ENCODE peak calls at places on chromosomes 3 and 15, in eight cellular contexts. R, L, X, K, A, I, G and E are unnamed samples.

GRCh38 chr3:66561374-66561773 is 60.6 kb upstream of the LRIG1 start:
- DNase-seq in R (no peak), L (no peak), X (no peak), K (no peak), A (no peak), I (no peak), G (no peak), E (no peak)

GRCh38 chr3:123540285-123540684 is 44.6 kb downstream of the HACD2 start:
- DNase-seq in R (no peak), L (no peak), X (no peak), K (no peak), A (no peak), I (no peak), G (no peak), E (no peak)

GRCh38 chr3:136960838-136961836 is 3.4 kb downstream of the IL20RB start:
- DNase-seq in R (no peak), L (no peak), X (no peak), K (no peak), A (no peak), I (peak; percentile 38), G (no peak), E (no peak)

GRCh38 chr3:14429689-14430452 is 27.5 kb downstream of the SLC6A6 start:
- DNase-seq in R (peak; percentile 53), L (no peak), X (no peak), K (no peak), A (no peak), I (no peak), G (no peak), E (no peak)

GRCh38 chr15:66780973-66781718 is 79.1 kb downstream of the SMAD6 start:
- DNase-seq in R (no peak), L (no peak), X (no peak), K (no peak), A (no peak), I (no peak), G (peak; percentile 48), E (no peak)

GRCh38 chr3:176491084-176491483 is 706.2 kb downstream of the TBL1XR1 start:
- DNase-seq in R (no peak), L (no peak), X (no peak), K (no peak), A (no peak), I (no peak), G (no peak), E (no peak)

GRCh38 chr15:46365612-46366011 is 730.8 kb downstream of the SQOR start:
- DNase-seq in R (no peak), L (peak; percentile 8), X (no peak), K (no peak), A (peak; percentile 1), I (no peak), G (peak; percentile 62), E (peak; percentile 82)

GRCh38 chr3:153756816-153757215 is 364.4 kb upstream of the ARHGEF26 start:
- DNase-seq in R (no peak), L (no peak), X (no peak), K (no peak), A (no peak), I (no peak), G (no peak), E (no peak)

GRCh38 chr3:156180077-156180476 is 59.7 kb downstream of the KCNAB1 start:
- DNase-seq in R (no peak), L (no peak), X (no peak), K (no peak), A (no peak), I (no peak), G (no peak), E (no peak)

GRCh38 chr15:81211376-81211775 is 14.7 kb downstream of the IL16 start:
- DNase-seq in R (no peak), L (no peak), X (no peak), K (no peak), A (peak; percentile 9), I (no peak), G (no peak), E (peak; percentile 41)

GRCh38 chr3:140911822-140912221 is 29.8 kb upstream of the SLC25A36 start:
- DNase-seq in R (no peak), L (no peak), X (no peak), K (no peak), A (no peak), I (no peak), G (no peak), E (no peak)

GRCh38 chr3:99825239-99825638 is 7.6 kb downstream of the CMSS1 start:
- DNase-seq in R (peak; percentile 39), L (no peak), X (no peak), K (no peak), A (no peak), I (peak; percentile 35), G (no peak), E (no peak)

GRCh38 chr3:129556890-129557736 is 14.1 kb downstream of the H1-8 start:
- DNase-seq in R (no peak), L (no peak), X (no peak), K (no peak), A (no peak), I (no peak), G (no peak), E (peak; percentile 44)

GRCh38 chr3:18998069-18998468 is 150.2 kb upstream of the KCNH8 start:
- DNase-seq in R (no peak), L (no peak), X (no peak), K (peak; percentile 16), A (no peak), I (no peak), G (no peak), E (no peak)

GRCh38 chr3:111917300-111917699 is 58.2 kb downstream of the PHLDB2 start:
- DNase-seq in R (no peak), L (no peak), X (no peak), K (no peak), A (no peak), I (no peak), G (no peak), E (no peak)

GRCh38 chr3:177832862-177833261 is 635.6 kb upstream of the TBL1XR1 start:
- DNase-seq in R (no peak), L (no peak), X (no peak), K (no peak), A (no peak), I (no peak), G (no peak), E (no peak)

GRCh38 chr15:61228025-61228901 is 839 bp downstream of the RORA start:
- DNase-seq in R (no peak), L (no peak), X (peak; percentile 16), K (no peak), A (peak; percentile 8), I (no peak), G (peak; percentile 66), E (peak; percentile 85)

GRCh38 chr3:109731639-109732473 is 394.5 kb upstream of the DPPA4 start:
- DNase-seq in R (peak; percentile 7), L (peak; percentile 61), X (no peak), K (peak; percentile 15), A (peak; percentile 57), I (peak; percentile 47), G (no peak), E (peak; percentile 19)

GRCh38 chr3:4060064-4060463 is 243.1 kb upstream of the SETMAR start:
- DNase-seq in R (no peak), L (no peak), X (no peak), K (no peak), A (peak; percentile 24), I (no peak), G (no peak), E (no peak)

GRCh38 chr3:30227571-30228301 is 378.7 kb upstream of the TGFBR2 start:
- DNase-seq in R (no peak), L (no peak), X (no peak), K (no peak), A (no peak), I (peak; percentile 89), G (no peak), E (no peak)

GRCh38 chr15:73821181-73821580 is 52.2 kb upstream of the TBC1D21 start:
- DNase-seq in R (no peak), L (no peak), X (no peak), K (no peak), A (no peak), I (no peak), G (no peak), E (no peak)

GRCh38 chr3:46087871-46088270 is 60.6 kb upstream of the XCR1 start:
- DNase-seq in R (no peak), L (no peak), X (no peak), K (no peak), A (no peak), I (peak; percentile 83), G (no peak), E (no peak)

GRCh38 chr3:163601426-163601825 is 1476.9 kb downstream of the SI start:
- DNase-seq in R (no peak), L (no peak), X (no peak), K (no peak), A (no peak), I (no peak), G (no peak), E (no peak)

GRCh38 chr15:82810061-82810862 is 834 bp downstream of the WHAMM start:
- DNase-seq in R (peak; percentile 33), L (peak; percentile 61), X (peak; percentile 21), K (peak; percentile 30), A (peak; percentile 58), I (peak; percentile 75), G (peak; percentile 67), E (peak; percentile 86)
- TF ChIP-seq CTCF in R (no peak), L (no peak), X (no peak), K (no peak), A (no peak), I (no peak), G (no peak), E (no peak)

GRCh38 chr3:183267140-183267539 is 14.1 kb downstream of the B3GNT5 start:
- DNase-seq in R (no peak), L (no peak), X (no peak), K (no peak), A (no peak), I (no peak), G (no peak), E (no peak)

GRCh38 chr3:183264249-183264648 is 11.2 kb downstream of the B3GNT5 start:
- DNase-seq in R (no peak), L (no peak), X (no peak), K (no peak), A (no peak), I (no peak), G (no peak), E (no peak)

GRCh38 chr3:183265713-183266417 is 12.8 kb downstream of the B3GNT5 start:
- DNase-seq in R (no peak), L (peak; percentile 58), X (peak; percentile 26), K (no peak), A (no peak), I (peak; percentile 41), G (no peak), E (no peak)

GRCh38 chr3:183266454-183266853 is 13.4 kb downstream of the B3GNT5 start:
- DNase-seq in R (no peak), L (no peak), X (no peak), K (no peak), A (no peak), I (no peak), G (no peak), E (no peak)

GRCh38 chr3:183265157-183265642 is 12.1 kb downstream of the B3GNT5 start:
- DNase-seq in R (no peak), L (peak; percentile 38), X (peak; percentile 28), K (peak; percentile 48), A (peak; percentile 62), I (peak; percentile 59), G (peak; percentile 68), E (no peak)
- TF ChIP-seq POLR2A in R (no peak), L (no peak), X (no peak), K (no peak), A (no peak), I (no peak), G (no peak), E (no peak)

GRCh38 chr15:43792761-43793493 is 807 bp downstream of the SERF2 start:
- DNase-seq in R (peak; percentile 59), L (peak; percentile 30), X (no peak), K (peak; percentile 44), A (no peak), I (peak; percentile 49), G (no peak), E (peak; percentile 30)
- TF ChIP-seq CTCF in R (no peak), L (peak; percentile 18), X (no peak), K (no peak), A (no peak), I (no peak), G (no peak), E (no peak)

GRCh38 chr3:194296832-194297666 is 54.1 kb downstream of the CPN2 start:
- DNase-seq in R (no peak), L (peak; percentile 78), X (no peak), K (no peak), A (peak; percentile 65), I (no peak), G (peak; percentile 68), E (no peak)
- TF ChIP-seq POLR2A in R (no peak), L (no peak), X (no peak), K (no peak), A (no peak), I (no peak), G (no peak), E (no peak)